ENCODE peak calls at places on chromosomes 5 and 9, in five cellular contexts. Z is RWPE1, G is HL-60, E is fibroblast of mammary gland, R is epithelial cell of esophagus. M is an unnamed sample.

GRCh38 chr9:123569343-123569694 is 213.3 kb downstream of the CRB2 start:
- DNase-seq in Z (no peak), G (no peak), E (peak), R (no peak), M (no peak)

GRCh38 chr9:132539071-132539470 is 43.3 kb upstream of the BARHL1 start:
- DNase-seq in Z (no peak), G (no peak), E (no peak), R (no peak), M (no peak)

GRCh38 chr9:129317179-129318011 is 139.3 kb upstream of the IER5L start:
- DNase-seq in Z (peak), G (no peak), E (peak), R (peak), M (peak)

GRCh38 chr9:89481161-89481915 is 16.6 kb downstream of the SEMA4D start:
- DNase-seq in Z (no peak), G (no peak), E (no peak), R (no peak), M (no peak)

GRCh38 chr5:180806351-180807011 is 3.9 kb upstream of the MGAT1 start:
- DNase-seq in Z (no peak), G (no peak), E (no peak), R (no peak), M (no peak)

GRCh38 chr9:16275795-16276624 is 594.5 kb downstream of the BNC2 start:
- DNase-seq in Z (no peak), G (no peak), E (no peak), R (peak), M (no peak)

GRCh38 chr5:73591102-73591695 is 25.7 kb downstream of the UTP15 start:
- DNase-seq in Z (peak), G (peak), E (peak), R (peak), M (no peak)

GRCh38 chr5:10485897-10486296 is 44.2 kb downstream of the ROPN1L start:
- DNase-seq in Z (no peak), G (no peak), E (no peak), R (no peak), M (no peak)

GRCh38 chr5:98977723-98978122 is 48.9 kb upstream of the CHD1 start:
- DNase-seq in Z (peak), G (no peak), E (no peak), R (peak), M (no peak)

GRCh38 chr5:167207081-167207480 is 1084.4 kb upstream of the WWC1 start:
- DNase-seq in Z (no peak), G (no peak), E (peak), R (no peak), M (peak)

GRCh38 chr9:110712955-110713354 is 44.4 kb downstream of the MUSK start:
- DNase-seq in Z (no peak), G (no peak), E (peak), R (no peak), M (no peak)

GRCh38 chr9:130391863-130392262 is 52.9 kb upstream of the ASS1 start:
- DNase-seq in Z (no peak), G (no peak), E (no peak), R (no peak), M (no peak)

GRCh38 chr5:92401492-92401891 is 1018.4 kb upstream of the ARRDC3 start:
- DNase-seq in Z (no peak), G (no peak), E (peak), R (no peak), M (no peak)

GRCh38 chr5:127562252-127562651 is 44.8 kb downstream of the PRRC1 start:
- DNase-seq in Z (no peak), G (no peak), E (peak), R (no peak), M (no peak)

GRCh38 chr5:59766394-59766793 is 127.1 kb downstream of the PDE4D start:
- DNase-seq in Z (no peak), G (no peak), E (no peak), R (peak), M (no peak)

GRCh38 chr9:112581469-112582176 is 95.0 kb downstream of the KIAA1958 start:
- DNase-seq in Z (no peak), G (no peak), E (no peak), R (no peak), M (no peak)

GRCh38 chr5:65919773-65920172 is 6.6 kb upstream of the ERBIN start:
- DNase-seq in Z (no peak), G (no peak), E (peak), R (peak), M (no peak)

GRCh38 chr5:119398713-119399492 is 43.1 kb downstream of the TNFAIP8 start:
- DNase-seq in Z (no peak), G (no peak), E (no peak), R (peak), M (no peak)

GRCh38 chr5:151126199-151126645 is 31.4 kb downstream of the ANXA6 start:
- DNase-seq in Z (peak), G (peak), E (peak), R (peak), M (no peak)

GRCh38 chr5:18314192-18314778 is 680.0 kb downstream of the TAF11L14 start:
- DNase-seq in Z (peak), G (no peak), E (peak), R (peak), M (no peak)

GRCh38 chr9:111924281-111924680 is 27.7 kb downstream of the UGCG start:
- DNase-seq in Z (no peak), G (no peak), E (no peak), R (peak), M (no peak)

GRCh38 chr9:91764661-91765060 is 185.4 kb downstream of the ROR2 start:
- DNase-seq in Z (no peak), G (no peak), E (no peak), R (no peak), M (no peak)

GRCh38 chr9:119951591-119951990 is 582.4 kb upstream of the BRINP1 start:
- DNase-seq in Z (no peak), G (no peak), E (peak), R (no peak), M (no peak)

GRCh38 chr9:69443178-69443577 is 118.2 kb downstream of the ENTREP1 start:
- DNase-seq in Z (no peak), G (no peak), E (no peak), R (peak), M (no peak)

GRCh38 chr5:6574111-6574510 is 58.7 kb downstream of the NSUN2 start:
- DNase-seq in Z (no peak), G (no peak), E (no peak), R (no peak), M (no peak)

GRCh38 chr9:91433180-91433579 is 9.5 kb upstream of the NFIL3 start:
- DNase-seq in Z (peak), G (no peak), E (peak), R (peak), M (no peak)

GRCh38 chr9:69857131-69857530 is 36.5 kb downstream of the CFAP95 start:
- DNase-seq in Z (peak), G (no peak), E (peak), R (peak), M (no peak)

GRCh38 chr5:111562566-111562965 is 50.2 kb upstream of the STARD4 start:
- DNase-seq in Z (no peak), G (no peak), E (no peak), R (no peak), M (no peak)

GRCh38 chr5:109998717-109999116 is 309.0 kb downstream of the MAN2A1 start:
- DNase-seq in Z (no peak), G (no peak), E (no peak), R (no peak), M (no peak)

GRCh38 chr5:24141046-24141445 is 503.7 kb downstream of the CDH10 start:
- DNase-seq in Z (no peak), G (no peak), E (peak), R (no peak), M (no peak)

GRCh38 chr5:98365126-98365525 is 408.3 kb upstream of the RGMB start:
- DNase-seq in Z (no peak), G (no peak), E (no peak), R (no peak), M (no peak)

GRCh38 chr5:76684756-76685594 is 31.0 kb upstream of the F2R start:
- DNase-seq in Z (no peak), G (no peak), E (no peak), R (no peak), M (no peak)

GRCh38 chr5:133154274-133155088 is 102.7 kb downstream of the HSPA4 start:
- DNase-seq in Z (no peak), G (no peak), E (no peak), R (peak), M (peak)

GRCh38 chr5:137462816-137463520 is 36.2 kb downstream of the SPOCK1 start:
- DNase-seq in Z (no peak), G (no peak), E (peak), R (no peak), M (no peak)

GRCh38 chr9:21789541-21790037 is 12.8 kb upstream of the MTAP start:
- DNase-seq in Z (peak), G (peak), E (peak), R (peak), M (no peak)

GRCh38 chr9:133347515-133347984 is 381 bp downstream of the MED22 start:
- DNase-seq in Z (peak), G (no peak), E (no peak), R (peak), M (no peak)

GRCh38 chr5:175582697-175583096 is 75.2 kb upstream of the HRH2 start:
- DNase-seq in Z (peak), G (no peak), E (no peak), R (peak), M (no peak)

GRCh38 chr5:157689942-157690689 is 18.8 kb downstream of the C5orf52 start:
- DNase-seq in Z (no peak), G (no peak), E (no peak), R (no peak), M (peak)
- TF ChIP-seq CTCF in Z (no peak), G (no peak), E (no peak), R (peak), M (no peak)

GRCh38 chr5:149776376-149777305 is 46.5 kb downstream of the PPARGC1B start:
- DNase-seq in Z (no peak), G (no peak), E (no peak), R (peak), M (no peak)

GRCh38 chr5:149777382-149777781 is 47.3 kb downstream of the PPARGC1B start:
- DNase-seq in Z (no peak), G (no peak), E (no peak), R (no peak), M (no peak)

GRCh38 chr5:149779071-149779470 is 49.0 kb downstream of the PPARGC1B start:
- DNase-seq in Z (no peak), G (no peak), E (no peak), R (no peak), M (no peak)

GRCh38 chr5:149773245-149774095 is 43.4 kb downstream of the PPARGC1B start:
- DNase-seq in Z (no peak), G (no peak), E (no peak), R (no peak), M (no peak)

DNA sequence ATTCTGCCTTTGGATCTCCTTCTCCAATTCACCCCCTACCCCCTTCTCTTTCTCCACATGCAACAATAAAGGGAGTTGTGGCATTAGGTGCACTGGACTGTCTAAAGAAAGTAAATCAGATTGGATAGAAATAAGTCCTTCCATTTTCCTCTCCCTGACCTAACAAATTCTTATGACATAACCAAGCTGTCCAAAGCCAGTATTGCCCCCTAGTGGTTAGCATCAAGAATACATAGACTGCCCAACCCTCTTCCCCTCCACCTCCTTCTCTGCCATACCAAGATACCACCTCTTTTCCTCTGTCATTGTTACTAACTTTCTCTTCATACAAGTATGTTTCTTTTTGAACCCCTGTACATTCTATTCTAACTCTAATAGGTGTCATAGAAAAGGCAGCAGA is 45.7 kb downstream of the PPARGC1B start:
- DNase-seq in Z (no peak), G (peak), E (peak), R (peak), M (no peak)
- TF ChIP-seq CTCF in Z (no peak), G (peak), E (peak), R (peak), M (peak)

GRCh38 chr5:15463231-15463630 is 36.7 kb upstream of the FBXL7 start:
- DNase-seq in Z (no peak), G (no peak), E (peak), R (peak), M (no peak)
- TF ChIP-seq CTCF in Z (no peak), G (no peak), E (peak), R (peak), M (peak)

GRCh38 chr5:77970891-77971290 is 194.8 kb upstream of the TBCA start:
- DNase-seq in Z (no peak), G (no peak), E (no peak), R (no peak), M (no peak)

GRCh38 chr5:77974576-77974975 is 198.4 kb upstream of the TBCA start:
- DNase-seq in Z (no peak), G (no peak), E (no peak), R (no peak), M (no peak)

GRCh38 chr5:77972545-77973252 is 196.6 kb upstream of the TBCA start:
- DNase-seq in Z (no peak), G (no peak), E (no peak), R (no peak), M (no peak)

GRCh38 chr5:77971965-77972544 is 195.9 kb upstream of the TBCA start:
- DNase-seq in Z (no peak), G (no peak), E (peak), R (no peak), M (no peak)

DNA sequence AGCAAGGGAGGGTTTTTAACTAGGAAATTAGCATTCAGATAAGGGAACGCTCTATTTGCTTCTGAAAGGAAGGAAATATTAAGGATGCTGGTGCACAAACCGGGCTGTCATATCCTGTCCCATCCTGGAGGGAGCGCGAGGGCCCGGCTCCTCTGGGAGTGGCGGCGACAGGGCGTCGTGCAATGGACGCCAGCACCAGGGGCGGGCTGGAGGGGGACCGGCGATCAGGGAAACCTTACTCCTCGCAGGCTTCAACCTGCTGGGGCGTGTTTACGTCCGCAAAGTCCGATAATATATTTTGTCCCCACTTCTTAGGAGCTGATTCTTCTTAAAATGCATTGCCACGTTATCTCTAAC is 197.1 kb upstream of the TBCA start:
- DNase-seq in Z (no peak), G (no peak), E (no peak), R (peak), M (no peak)
- TF ChIP-seq CTCF in Z (peak), G (no peak), E (no peak), R (peak), M (no peak)